ENCODE peak calls at places on chromosome 7, in four cellular contexts. U is A549, J is WTC11, X is HepG2. F is an unnamed sample.

GRCh38 chr7:74097937-74098614 is 14.5 kb downstream of the LIMK1 start:
- DNase-seq in X (no peak), J (no peak), U (no peak), F (no peak)

GRCh38 chr7:132393789-132394261 is 182.4 kb downstream of the PLXNA4 start:
- DNase-seq in U (no peak), J (no peak), X (no peak), F (no peak)

GRCh38 chr7:14673202-14673601 is 229.3 kb downstream of the DGKB start:
- DNase-seq in J (no peak), U (no peak), X (no peak), F (no peak)

GRCh38 chr7:55250313-55250712 is 114.8 kb upstream of the LANCL2 start:
- DNase-seq in J (peak), X (peak), U (peak), F (peak)

GRCh38 chr7:40986351-40986873 is 716.5 kb downstream of the INHBA start:
- DNase-seq in X (no peak), J (no peak), U (peak), F (no peak)

GRCh38 chr7:116588225-116588624 is 63.4 kb downstream of the CAV1 start:
- DNase-seq in J (no peak), U (no peak), X (no peak), F (no peak)

GRCh38 chr7:43535810-43536585 is 46.9 kb upstream of the STK17A start:
- DNase-seq in X (no peak), U (no peak), J (no peak), F (no peak)

GRCh38 chr7:116259821-116260440 is 49.6 kb downstream of the TES start:
- DNase-seq in U (peak), X (no peak), J (no peak), F (no peak)

GRCh38 chr7:26159243-26159642 is 7.2 kb downstream of the NFE2L3 start:
- DNase-seq in J (no peak), U (no peak), X (peak), F (no peak)

GRCh38 chr7:95190515-95190914 is 133.8 kb downstream of the PON1 start:
- DNase-seq in J (peak), U (no peak), X (peak), F (no peak)

GRCh38 chr7:41333506-41333905 is 369.4 kb downstream of the INHBA start:
- DNase-seq in U (no peak), X (no peak), J (no peak), F (no peak)

GRCh38 chr7:55074008-55074499 is 55.2 kb downstream of the EGFR start:
- DNase-seq in X (peak), J (no peak), U (peak), F (no peak)

GRCh38 chr7:47382200-47382599 is 199.7 kb downstream of the TNS3 start:
- DNase-seq in X (no peak), U (no peak), J (no peak), F (no peak)

GRCh38 chr7:152145853-152146466 is 120.5 kb downstream of the GALNT11 start:
- DNase-seq in J (no peak), U (peak), X (peak), F (peak)

GRCh38 chr7:325051-325798 is 35.3 kb downstream of the FOXL3 start:
- DNase-seq in U (no peak), X (no peak), J (no peak), F (no peak)

GRCh38 chr7:39651262-39651661 is 27.9 kb downstream of the RALA start:
- DNase-seq in U (no peak), J (no peak), X (no peak), F (no peak)

GRCh38 chr7:2611401-2611800 is 20.4 kb upstream of the TTYH3 start:
- DNase-seq in X (no peak), J (no peak), U (no peak), F (no peak)

GRCh38 chr7:7739718-7740355 is 21.4 kb upstream of the RPA3 start:
- DNase-seq in U (no peak), X (no peak), J (no peak), F (no peak)

GRCh38 chr7:142553216-142553615 is 196.1 kb upstream of the PRSS1 start:
- DNase-seq in U (no peak), J (no peak), X (no peak), F (no peak)

GRCh38 chr7:7681191-7681935 is 37.0 kb downstream of the RPA3 start:
- DNase-seq in J (no peak), U (peak), X (peak), F (no peak)

GRCh38 chr7:117427258-117427701 is at the start of gene ASZ1:
- DNase-seq in X (no peak), U (no peak), J (no peak), F (peak)

GRCh38 chr7:36871863-36872262 is 147.6 kb upstream of the AOAH start:
- DNase-seq in U (no peak), J (no peak), X (no peak), F (peak)

GRCh38 chr7:128829391-128830166 is 627 bp upstream of the FLNC start:
- DNase-seq in J (no peak), U (no peak), X (no peak), F (peak)

GRCh38 chr7:88835147-88835728 is 39.7 kb upstream of the TEX47 start:
- DNase-seq in J (no peak), X (peak), U (no peak), F (peak)

GRCh38 chr7:127911968-127912511 is 119.2 kb downstream of the LRRC4 start:
- DNase-seq in U (no peak), J (no peak), X (no peak), F (no peak)

GRCh38 chr7:151905322-151905721 is 28.4 kb upstream of the PRKAG2 start:
- DNase-seq in U (no peak), J (no peak), X (no peak), F (no peak)

GRCh38 chr7:76267107-76267834 is 35.2 kb upstream of the HSPB1 start:
- DNase-seq in X (no peak), U (no peak), J (peak), F (no peak)

GRCh38 chr7:129376076-129376777 is 58.0 kb upstream of the STRIP2 start:
- DNase-seq in U (peak), J (peak), X (peak), F (peak)

GRCh38 chr7:46352335-46352954 is 431.4 kb upstream of the IGFBP3 start:
- DNase-seq in U (peak), X (peak), J (peak), F (peak)
- TF ChIP-seq HMGXB4 in U (no peak), X (no peak), J (no peak), F (no peak)

GRCh38 chr7:12493866-12494265 is 76.7 kb upstream of the SCIN start:
- DNase-seq in U (no peak), X (no peak), J (no peak), F (no peak)

GRCh38 chr7:12494354-12495024 is 76.0 kb upstream of the SCIN start:
- DNase-seq in X (no peak), U (no peak), J (no peak), F (peak)

GRCh38 chr7:12490941-12491340 is 79.6 kb upstream of the SCIN start:
- DNase-seq in U (no peak), X (no peak), J (no peak), F (no peak)

GRCh38 chr7:12491526-12491925 is 79.0 kb upstream of the SCIN start:
- DNase-seq in J (no peak), X (no peak), U (no peak), F (no peak)

DNA sequence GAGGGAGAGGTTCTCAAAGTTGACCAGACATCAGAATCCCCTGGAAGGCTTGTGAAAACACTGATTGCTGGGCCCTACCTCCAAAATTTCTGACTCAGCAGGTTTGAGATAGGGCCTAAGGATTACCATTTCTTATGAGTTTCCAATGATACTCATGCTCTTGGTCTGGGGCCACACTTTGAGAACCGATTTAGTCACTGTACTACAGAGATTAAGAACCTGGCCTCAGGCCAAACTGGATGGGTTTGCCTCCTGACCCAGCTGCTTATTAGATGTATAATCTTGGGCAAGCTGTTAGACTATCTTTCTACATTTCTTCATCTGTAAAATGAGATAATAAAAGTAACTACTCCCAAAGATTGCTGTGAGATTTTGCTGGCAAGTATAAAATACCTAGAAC is 77.1 kb upstream of the SCIN start:
- DNase-seq in J (no peak), U (no peak), X (no peak), F (peak)
- TF ChIP-seq HMGXB4 in J (no peak), U (no peak), X (no peak), F (no peak)

GRCh38 chr7:125169088-125169487 is 239.5 kb upstream of the POT1 start:
- DNase-seq in X (no peak), J (no peak), U (no peak), F (no peak)
- TF ChIP-seq HMGXB4 in X (no peak), J (no peak), U (no peak), F (no peak)

GRCh38 chr7:22563115-22563514 is 63.1 kb upstream of the STEAP1B start:
- DNase-seq in X (no peak), U (no peak), J (no peak), F (peak)
- TF ChIP-seq HMGXB4 in X (no peak), U (no peak), J (no peak), F (no peak)

GRCh38 chr7:28858206-28858605 is 99.9 kb downstream of the TRIL start:
- DNase-seq in U (no peak), J (no peak), X (no peak), F (no peak)
- TF ChIP-seq HMGXB4 in U (no peak), J (no peak), X (no peak), F (no peak)